ENCODE peak calls at places on chromosomes 6 and 20, in eight cellular contexts. G, C, I, U, F, H, J and M are unnamed samples.

GRCh38 chr20:47217482-47218446 is 138.7 kb downstream of the ZMYND8 start:
- DNase-seq in H (no peak), C (no peak), U (no peak), I (no peak), J (no peak), F (no peak), G (no peak), M (no peak)

GRCh38 chr6:7879980-7880717 is 30.4 kb downstream of the TXNDC5 start:
- DNase-seq in U (no peak), J (no peak), G (no peak), I (no peak), H (no peak), F (no peak), C (no peak), M (no peak)

GRCh38 chr20:45407783-45408645 is at the start of gene DBNDD2:
- DNase-seq in I (no peak), F (no peak), C (no peak), J (no peak), U (no peak), G (no peak), H (no peak), M (no peak)

GRCh38 chr6:128112494-128112893 is 211.6 kb upstream of the THEMIS start:
- DNase-seq in C (peak; percentile 14), F (no peak), J (peak; percentile 33), U (peak; percentile 44), I (no peak), H (no peak), G (no peak), M (no peak)

GRCh38 chr6:118505656-118506055 is 42.4 kb upstream of the PLN start:
- DNase-seq in G (no peak), F (no peak), H (no peak), J (no peak), C (no peak), I (no peak), U (no peak), M (no peak)

GRCh38 chr6:167409078-167409477 is 84.2 kb downstream of the TTLL2 start:
- DNase-seq in F (peak; percentile 41), G (no peak), I (no peak), J (no peak), H (no peak), C (no peak), U (no peak), M (no peak)

GRCh38 chr6:38522322-38522721 is 117.4 kb downstream of the BTBD9 start:
- DNase-seq in F (no peak), J (peak; percentile 84), I (no peak), C (peak; percentile 70), U (peak; percentile 96), G (no peak), H (no peak), M (no peak)

GRCh38 chr6:30071081-30071818 is 4.3 kb downstream of the PPP1R11 start:
- DNase-seq in U (peak; percentile 30), C (peak; percentile 19), H (no peak), G (no peak), I (no peak), F (peak; percentile 63), J (peak; percentile 54), M (no peak)

GRCh38 chr6:90087103-90087833 is 193.0 kb downstream of the GJA10 start:
- DNase-seq in F (no peak), U (peak; percentile 29), I (no peak), G (no peak), H (peak; percentile 55), C (no peak), J (peak; percentile 65), M (no peak)

GRCh38 chr20:32922466-32922865 is 63.7 kb downstream of the EFCAB8 start:
- DNase-seq in H (no peak), J (no peak), C (no peak), U (no peak), G (no peak), F (no peak), I (no peak), M (no peak)

GRCh38 chr20:33437141-33437911 is 6.2 kb downstream of the SNTA1 start:
- DNase-seq in I (no peak), G (no peak), H (no peak), J (peak; percentile 90), F (no peak), C (peak; percentile 59), U (peak; percentile 42), M (no peak)

GRCh38 chr6:99219788-99220187 is 129.7 kb downstream of the FAXC start:
- DNase-seq in C (no peak), U (no peak), G (no peak), J (peak; percentile 5), I (no peak), H (peak; percentile 25), F (no peak), M (peak; percentile 72)
- TF ChIP-seq CTCF in C (no peak), U (no peak), G (peak; percentile 19), J (peak; percentile 15), I (no peak), H (no peak), F (no peak), M (no peak)

GRCh38 chr6:107985701-107986100 is 27.7 kb upstream of the SEC63 start:
- DNase-seq in F (no peak), H (no peak), C (no peak), J (no peak), G (no peak), U (no peak), I (no peak), M (no peak)
- TF ChIP-seq CTCF in F (no peak), H (no peak), C (no peak), J (no peak), G (no peak), U (no peak), I (no peak), M (no peak)

DNA sequence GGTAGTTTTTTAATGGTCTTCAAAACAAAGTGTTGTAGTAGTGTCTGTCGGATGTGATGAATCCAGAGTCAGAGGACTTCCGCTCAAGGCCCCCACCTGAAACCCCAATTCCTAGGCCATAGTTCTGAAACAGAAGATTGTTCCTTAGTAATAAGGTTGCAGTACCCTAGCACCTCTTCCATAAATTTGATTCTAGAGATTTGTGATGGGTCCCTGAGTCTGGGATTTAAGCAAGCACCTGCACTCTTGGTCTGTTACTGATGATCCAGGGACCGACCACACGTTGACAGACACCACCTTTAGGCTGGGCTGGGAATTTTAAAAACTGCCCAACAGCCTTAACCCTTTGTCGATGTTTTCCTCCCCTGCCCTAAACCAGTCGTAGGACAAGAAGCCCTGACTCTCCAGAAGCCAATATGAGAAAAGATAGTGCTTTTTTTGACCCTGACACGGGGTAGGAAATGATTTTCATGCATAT is 1.2 kb downstream of the KCTD20 start:
- DNase-seq in F (no peak), I (peak; percentile 15), H (peak; percentile 48), J (peak; percentile 24), G (peak; percentile 48), U (peak; percentile 15), C (peak; percentile 38), M (peak; percentile 35)
- TF ChIP-seq CTCF in F (no peak), I (peak; percentile 45), H (peak; percentile 15), J (peak; percentile 31), G (peak; percentile 58), U (no peak), C (peak; percentile 8), M (peak; percentile 55)

GRCh38 chr6:49453221-49453620 is 9.8 kb downstream of the MMUT start:
- DNase-seq in G (peak; percentile 6), F (no peak), C (peak; percentile 10), I (no peak), U (peak; percentile 19), H (peak; percentile 17), J (peak; percentile 38), M (no peak)
- TF ChIP-seq CTCF in G (peak; percentile 21), F (peak; percentile 37), C (peak; percentile 35), I (peak; percentile 80), U (peak; percentile 30), H (no peak), J (peak; percentile 39), M (peak; percentile 29)

GRCh38 chr6:150876598-150876997 is 11.1 kb downstream of the MTHFD1L start:
- DNase-seq in I (no peak), C (peak; percentile 65), H (no peak), G (no peak), J (peak; percentile 34), U (peak; percentile 59), F (no peak), M (no peak)
- TF ChIP-seq CTCF in I (no peak), C (no peak), H (no peak), G (no peak), J (peak; percentile 7), U (peak; percentile 25), F (peak; percentile 8), M (no peak)

GRCh38 chr6:31966506-31966905 is 5.4 kb downstream of the DXO start:
- DNase-seq in G (no peak), F (no peak), C (no peak), U (no peak), H (no peak), I (no peak), J (no peak), M (no peak)
- TF ChIP-seq CTCF in G (no peak), F (no peak), C (no peak), U (no peak), H (no peak), I (no peak), J (no peak), M (no peak)

GRCh38 chr20:19813839-19814238 is 55.8 kb downstream of the RIN2 start:
- DNase-seq in F (no peak), I (no peak), U (peak; percentile 29), H (no peak), C (no peak), J (no peak), G (no peak), M (no peak)

GRCh38 chr20:19816386-19816785 is 58.3 kb downstream of the RIN2 start:
- DNase-seq in F (no peak), U (no peak), J (peak; percentile 65), I (no peak), H (no peak), G (no peak), C (peak; percentile 59), M (no peak)

GRCh38 chr20:19817017-19817416 is 59.0 kb downstream of the RIN2 start:
- DNase-seq in F (no peak), U (peak; percentile 54), H (peak; percentile 79), G (peak; percentile 57), C (peak; percentile 94), J (peak; percentile 96), I (peak; percentile 86), M (no peak)

GRCh38 chr20:19814241-19814640 is 56.2 kb downstream of the RIN2 start:
- DNase-seq in J (no peak), H (no peak), G (no peak), F (no peak), U (no peak), I (no peak), C (no peak), M (no peak)

GRCh38 chr20:19815553-19815991 is 57.5 kb downstream of the RIN2 start:
- DNase-seq in I (peak; percentile 98), H (peak; percentile 93), U (peak; percentile 91), C (peak; percentile 99), F (no peak), G (peak; percentile 70), J (peak; percentile 99), M (peak; percentile 31)
- TF ChIP-seq CTCF in I (no peak), H (peak; percentile 43), U (no peak), C (no peak), F (no peak), G (peak; percentile 18), J (no peak), M (no peak)

GRCh38 chr20:63957004-63957689 is 931 bp upstream of the UCKL1 start:
- DNase-seq in J (peak; percentile 75), F (no peak), U (peak; percentile 55), G (peak; percentile 85), C (peak; percentile 66), I (peak; percentile 37), H (peak; percentile 91), M (peak; percentile 77)
- TF ChIP-seq CTCF in J (peak; percentile 27), F (peak; percentile 20), U (no peak), G (peak; percentile 55), C (peak; percentile 13), I (peak; percentile 50), H (no peak), M (no peak)

GRCh38 chr6:151589667-151590066 is 95.8 kb downstream of the CCDC170 start:
- DNase-seq in G (no peak), F (no peak), C (no peak), J (no peak), H (no peak), I (no peak), U (no peak), M (no peak)
- TF ChIP-seq CTCF in G (no peak), F (no peak), C (no peak), J (no peak), H (no peak), I (no peak), U (no peak), M (no peak)